ENCODE peak calls at places on chromosomes 16 and 17, in five cellular contexts. One of them, this sample, is unnamed. For H3K9me3, the result is how much of the 10 kb centered on the place peaks cover.

GRCh38 chr17:17304521-17304985 is 1.4 kb downstream of the NT5M start:
- DNase-seq in heart right ventricle: no peak
- DNase-seq in sigmoid colon: no peak
- DNase-seq in body of pancreas: no peak
- DNase-seq in CD8-positive, alpha-beta T cell: no peak
- DNase-seq in this sample: no peak

GRCh38 chr16:79658301-79659001 is 57.9 kb upstream of the MAF start:
- DNase-seq in CD8-positive, alpha-beta T cell: no peak
- DNase-seq in heart right ventricle: no peak
- DNase-seq in body of pancreas: no peak
- DNase-seq in sigmoid colon: no peak
- DNase-seq in this sample: no peak

GRCh38 chr16:87012954-87013938 is 303.9 kb downstream of the C16orf95 start:
- DNase-seq in heart right ventricle: no peak
- DNase-seq in body of pancreas: no peak
- DNase-seq in sigmoid colon: no peak
- DNase-seq in CD8-positive, alpha-beta T cell: no peak
- DNase-seq in this sample: no peak

GRCh38 chr17:17871913-17872312 is 35.1 kb upstream of the SREBF1 start:
- DNase-seq in CD8-positive, alpha-beta T cell: no peak
- DNase-seq in heart right ventricle: no peak
- DNase-seq in sigmoid colon: no peak
- DNase-seq in body of pancreas: no peak
- DNase-seq in this sample: no peak

GRCh38 chr17:83200231-83200699 is 120.9 kb downstream of the METRNL start:
- DNase-seq in heart right ventricle: peak
- DNase-seq in CD8-positive, alpha-beta T cell: peak
- DNase-seq in sigmoid colon: peak
- DNase-seq in body of pancreas: peak
- DNase-seq in this sample: peak

GRCh38 chr17:73912360-73912746 is 268.1 kb upstream of the SDK2 start:
- DNase-seq in body of pancreas: no peak
- DNase-seq in CD8-positive, alpha-beta T cell: no peak
- DNase-seq in sigmoid colon: no peak
- DNase-seq in heart right ventricle: no peak
- DNase-seq in this sample: no peak

GRCh38 chr16:50474138-50474537 is 74.1 kb upstream of the NKD1 start:
- DNase-seq in body of pancreas: no peak
- DNase-seq in CD8-positive, alpha-beta T cell: no peak
- DNase-seq in heart right ventricle: no peak
- DNase-seq in sigmoid colon: no peak
- DNase-seq in this sample: no peak

GRCh38 chr17:78991906-78992532 is 12.3 kb upstream of the LGALS3BP start:
- DNase-seq in CD8-positive, alpha-beta T cell: no peak
- DNase-seq in heart right ventricle: no peak
- DNase-seq in sigmoid colon: peak
- DNase-seq in body of pancreas: no peak
- DNase-seq in this sample: no peak

GRCh38 chr16:80515374-80515773 is 25.4 kb upstream of the DYNLRB2 start:
- DNase-seq in CD8-positive, alpha-beta T cell: no peak
- DNase-seq in sigmoid colon: no peak
- DNase-seq in body of pancreas: no peak
- DNase-seq in heart right ventricle: no peak
- DNase-seq in this sample: no peak

GRCh38 chr17:32523827-32524552 is 37.2 kb downstream of the CDK5R1 start:
- DNase-seq in sigmoid colon: peak
- DNase-seq in heart right ventricle: no peak
- DNase-seq in CD8-positive, alpha-beta T cell: no peak
- DNase-seq in body of pancreas: no peak
- DNase-seq in this sample: no peak

GRCh38 chr16:55499951-55500350 is 8.9 kb upstream of the LPCAT2 start:
- DNase-seq in sigmoid colon: peak
- DNase-seq in body of pancreas: no peak
- DNase-seq in heart right ventricle: no peak
- DNase-seq in CD8-positive, alpha-beta T cell: no peak
- DNase-seq in this sample: peak

GRCh38 chr17:9755083-9755482 is 36.3 kb downstream of the DHRS7C start:
- DNase-seq in body of pancreas: no peak
- DNase-seq in heart right ventricle: no peak
- DNase-seq in sigmoid colon: no peak
- DNase-seq in CD8-positive, alpha-beta T cell: no peak
- DNase-seq in this sample: no peak

GRCh38 chr17:76477576-76477975 is 10.2 kb downstream of the AANAT start:
- DNase-seq in CD8-positive, alpha-beta T cell: no peak
- DNase-seq in body of pancreas: no peak
- DNase-seq in heart right ventricle: no peak
- DNase-seq in sigmoid colon: no peak
- DNase-seq in this sample: no peak

GRCh38 chr16:11249233-11250061 is 6.6 kb downstream of the SOCS1 start:
- DNase-seq in heart right ventricle: no peak
- DNase-seq in sigmoid colon: no peak
- DNase-seq in body of pancreas: no peak
- DNase-seq in CD8-positive, alpha-beta T cell: no peak
- DNase-seq in this sample: no peak

GRCh38 chr16:24738895-24739294 is 9.4 kb downstream of the TNRC6A start:
- DNase-seq in heart right ventricle: no peak
- DNase-seq in sigmoid colon: no peak
- DNase-seq in body of pancreas: no peak
- DNase-seq in CD8-positive, alpha-beta T cell: no peak
- DNase-seq in this sample: no peak

GRCh38 chr17:78541488-78542237 is 35.5 kb downstream of the DNAH17 start:
- DNase-seq in body of pancreas: no peak
- DNase-seq in CD8-positive, alpha-beta T cell: no peak
- DNase-seq in sigmoid colon: peak
- DNase-seq in heart right ventricle: no peak
- DNase-seq in this sample: no peak

GRCh38 chr16:12057276-12057675 is 80.7 kb downstream of the SNX29 start:
- DNase-seq in heart right ventricle: no peak
- DNase-seq in CD8-positive, alpha-beta T cell: no peak
- DNase-seq in body of pancreas: no peak
- DNase-seq in sigmoid colon: peak
- DNase-seq in this sample: no peak

GRCh38 chr17:45235071-45236001 is 13.7 kb downstream of the FMNL1 start:
- DNase-seq in heart right ventricle: peak
- DNase-seq in body of pancreas: peak
- DNase-seq in sigmoid colon: peak
- DNase-seq in CD8-positive, alpha-beta T cell: peak
- DNase-seq in this sample: peak

GRCh38 chr16:59633996-59634579 is 900.0 kb upstream of the GOT2 start:
- DNase-seq in sigmoid colon: no peak
- DNase-seq in heart right ventricle: no peak
- DNase-seq in body of pancreas: no peak
- DNase-seq in CD8-positive, alpha-beta T cell: no peak
- DNase-seq in this sample: no peak
- H3K9me3 ChIP-seq in sigmoid colon: under half
- H3K9me3 ChIP-seq in heart right ventricle: under half
- H3K9me3 ChIP-seq in body of pancreas: under half
- H3K9me3 ChIP-seq in CD8-positive, alpha-beta T cell: under half
- H3K9me3 ChIP-seq in this sample: under half

GRCh38 chr16:89449726-89450335 is 40.5 kb downstream of the ANKRD11 start:
- DNase-seq in heart right ventricle: no peak
- DNase-seq in body of pancreas: no peak
- DNase-seq in CD8-positive, alpha-beta T cell: no peak
- DNase-seq in sigmoid colon: no peak
- DNase-seq in this sample: no peak

GRCh38 chr16:89448656-89449055 is 41.7 kb downstream of the ANKRD11 start:
- DNase-seq in CD8-positive, alpha-beta T cell: no peak
- DNase-seq in body of pancreas: peak
- DNase-seq in heart right ventricle: peak
- DNase-seq in sigmoid colon: no peak
- DNase-seq in this sample: no peak

GRCh38 chr16:89452925-89453324 is 37.4 kb downstream of the ANKRD11 start:
- DNase-seq in sigmoid colon: no peak
- DNase-seq in body of pancreas: no peak
- DNase-seq in heart right ventricle: no peak
- DNase-seq in CD8-positive, alpha-beta T cell: no peak
- DNase-seq in this sample: no peak

GRCh38 chr16:89452241-89452640 is 38.1 kb downstream of the ANKRD11 start:
- DNase-seq in sigmoid colon: no peak
- DNase-seq in heart right ventricle: no peak
- DNase-seq in body of pancreas: no peak
- DNase-seq in CD8-positive, alpha-beta T cell: no peak
- DNase-seq in this sample: no peak

GRCh38 chr16:89450537-89450936 is 39.8 kb downstream of the ANKRD11 start:
- DNase-seq in CD8-positive, alpha-beta T cell: no peak
- DNase-seq in sigmoid colon: no peak
- DNase-seq in heart right ventricle: no peak
- DNase-seq in body of pancreas: no peak
- DNase-seq in this sample: no peak
- H3K4me3 ChIP-seq in CD8-positive, alpha-beta T cell: no peak
- H3K4me3 ChIP-seq in sigmoid colon: no peak
- H3K4me3 ChIP-seq in heart right ventricle: no peak
- H3K4me3 ChIP-seq in body of pancreas: no peak
- H3K4me3 ChIP-seq in this sample: no peak

DNA sequence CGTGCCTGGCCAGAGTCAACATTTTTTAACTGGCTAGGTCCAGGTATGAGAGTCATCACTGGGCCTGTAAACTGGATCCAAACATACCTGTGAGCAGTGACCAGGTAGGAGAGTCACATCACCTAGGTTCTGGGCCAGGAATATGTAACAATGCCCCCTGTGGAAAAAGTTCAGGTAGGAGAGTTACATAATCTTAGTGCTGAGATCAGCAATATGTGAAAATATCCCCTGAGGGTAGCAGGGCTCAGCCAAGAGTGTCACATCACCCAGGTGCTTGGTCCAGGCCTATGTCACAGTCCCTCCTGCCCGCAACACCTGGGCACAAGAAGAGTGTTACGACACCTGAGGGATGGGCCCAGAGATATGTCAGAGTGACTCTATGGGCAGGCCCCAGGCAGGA is 2104.7 kb downstream of the TP53TG3F start:
- DNase-seq in CD8-positive, alpha-beta T cell: no peak
- DNase-seq in sigmoid colon: no peak
- DNase-seq in heart right ventricle: no peak
- DNase-seq in body of pancreas: no peak
- DNase-seq in this sample: no peak
- H3K9me3 ChIP-seq in CD8-positive, alpha-beta T cell: under half
- H3K9me3 ChIP-seq in sigmoid colon: under half
- H3K9me3 ChIP-seq in heart right ventricle: under half
- H3K9me3 ChIP-seq in body of pancreas: under half
- H3K9me3 ChIP-seq in this sample: under half

GRCh38 chr17:43366809-43367587 is 31.8 kb upstream of the ARL4D start:
- DNase-seq in heart right ventricle: no peak
- DNase-seq in CD8-positive, alpha-beta T cell: no peak
- DNase-seq in body of pancreas: no peak
- DNase-seq in sigmoid colon: no peak
- DNase-seq in this sample: no peak
- H3K4me3 ChIP-seq in heart right ventricle: peak
- H3K4me3 ChIP-seq in CD8-positive, alpha-beta T cell: no peak
- H3K4me3 ChIP-seq in body of pancreas: no peak
- H3K4me3 ChIP-seq in sigmoid colon: peak
- H3K4me3 ChIP-seq in this sample: no peak

This sample was measured in WERI-Rb-1.